ENCODE peak calls at places on chromosome 16, in nine cellular contexts. V is colonic mucosa, A is psoas muscle, M is left ventricle myocardium inferior, I is cardiac fibroblast, X is astrocyte of the spinal cord, G is gastrocnemius medialis, P is fibroblast of lung, Z is pancreas. K is an unnamed sample.

GRCh38 chr16:2036200-2036966 is 9.7 kb downstream of the NHERF2 start:
- DNase-seq in V (no peak), A (no peak), M (no peak), I (no peak), X (no peak), G (no peak), P (no peak), Z (no peak), K (no peak)

GRCh38 chr16:88479795-88480760 is 27.0 kb downstream of the ZFPM1 start:
- DNase-seq in V (no peak), A (no peak), M (no peak), I (no peak), X (no peak), G (no peak), P (no peak), Z (no peak), K (no peak)

GRCh38 chr16:63361032-63361624 is 1324.9 kb upstream of the CDH8 start:
- DNase-seq in V (peak), A (no peak), M (no peak), I (peak), X (peak), G (no peak), P (peak), Z (no peak), K (peak)

GRCh38 chr16:4350365-4350786 is 745 bp downstream of the PAM16 start:
- DNase-seq in V (no peak), A (no peak), M (no peak), I (no peak), X (no peak), G (no peak), P (no peak), Z (no peak), K (no peak)

GRCh38 chr16:73020409-73020884 is 27.5 kb downstream of the ZFHX3 start:
- DNase-seq in V (peak), A (peak), M (peak), I (peak), X (peak), G (peak), P (peak), Z (peak), K (peak)

GRCh38 chr16:22868859-22869258 is 54.9 kb downstream of the HS3ST2 start:
- DNase-seq in V (no peak), A (no peak), M (no peak), I (no peak), X (no peak), G (no peak), P (no peak), Z (no peak), K (no peak)

GRCh38 chr16:22161999-22162657 is at the start of gene SDR42E2:
- DNase-seq in V (peak), A (no peak), M (no peak), I (no peak), X (no peak), G (no peak), P (no peak), Z (peak), K (no peak)

GRCh38 chr16:63617990-63618763 is 1503.7 kb downstream of the CDH11 start:
- DNase-seq in V (peak), A (peak), M (peak), I (peak), X (no peak), G (no peak), P (peak), Z (peak), K (no peak)

GRCh38 chr16:85554791-85555548 is 58.2 kb upstream of the GSE1 start:
- DNase-seq in V (peak), A (peak), M (peak), I (peak), X (peak), G (peak), P (peak), Z (peak), K (peak)

GRCh38 chr16:2386990-2387389 is 42.3 kb upstream of the CCNF start:
- DNase-seq in V (no peak), A (no peak), M (no peak), I (no peak), X (no peak), G (no peak), P (no peak), Z (no peak), K (no peak)

GRCh38 chr16:50602531-50603205 is 54.5 kb downstream of the NKD1 start:
- DNase-seq in V (no peak), A (no peak), M (no peak), I (no peak), X (no peak), G (no peak), P (no peak), Z (no peak), K (no peak)

GRCh38 chr16:71440669-71441347 is 1.0 kb downstream of the TLE7 start:
- DNase-seq in V (no peak), A (no peak), M (no peak), I (no peak), X (no peak), G (no peak), P (no peak), Z (no peak), K (no peak)

GRCh38 chr16:67447508-67448076 is 16.7 kb downstream of the HSD11B2 start:
- DNase-seq in V (peak), A (no peak), M (peak), I (peak), X (no peak), G (peak), P (no peak), Z (peak), K (peak)

GRCh38 chr16:31298958-31299357 is 39.2 kb downstream of the ITGAM start:
- DNase-seq in V (no peak), A (no peak), M (no peak), I (peak), X (no peak), G (no peak), P (no peak), Z (no peak), K (peak)

GRCh38 chr16:28845173-28846079 is 722 bp downstream of the TUFM start:
- DNase-seq in V (peak), A (no peak), M (no peak), I (no peak), X (peak), G (no peak), P (peak), Z (no peak), K (peak)

GRCh38 chr16:6524501-6524900 is 808.1 kb upstream of the RBFOX1 start:
- DNase-seq in V (no peak), A (no peak), M (no peak), I (no peak), X (no peak), G (no peak), P (no peak), Z (no peak), K (no peak)

GRCh38 chr16:81526935-81527334 is 82.3 kb downstream of the CMIP start:
- DNase-seq in V (no peak), A (peak), M (peak), I (peak), X (peak), G (no peak), P (peak), Z (peak), K (peak)

GRCh38 chr16:60452646-60453045 is 1583.6 kb downstream of the CDH8 start:
- DNase-seq in V (no peak), A (no peak), M (no peak), I (no peak), X (no peak), G (no peak), P (no peak), Z (no peak), K (no peak)

GRCh38 chr16:74225278-74225677 is 71.3 kb upstream of the PSMD7 start:
- DNase-seq in V (no peak), A (no peak), M (no peak), I (peak), X (no peak), G (no peak), P (no peak), Z (no peak), K (no peak)

GRCh38 chr16:74224828-74225227 is 71.8 kb upstream of the PSMD7 start:
- DNase-seq in V (no peak), A (no peak), M (no peak), I (peak), X (peak), G (no peak), P (peak), Z (no peak), K (no peak)

GRCh38 chr16:74230126-74230525 is 66.5 kb upstream of the PSMD7 start:
- DNase-seq in V (no peak), A (no peak), M (no peak), I (no peak), X (no peak), G (no peak), P (no peak), Z (no peak), K (no peak)

GRCh38 chr16:74226361-74226979 is 70.1 kb upstream of the PSMD7 start:
- DNase-seq in V (no peak), A (no peak), M (no peak), I (peak), X (peak), G (no peak), P (peak), Z (no peak), K (peak)
- TF ChIP-seq CTCF in V (no peak), A (peak), M (peak), I (peak), X (peak), G (no peak), P (peak), Z (no peak), K (peak)

GRCh38 chr16:89484923-89485679 is 5.3 kb downstream of the ANKRD11 start:
- DNase-seq in V (no peak), A (peak), M (no peak), I (no peak), X (no peak), G (peak), P (no peak), Z (no peak), K (no peak)

GRCh38 chr16:89482824-89483220 is 7.5 kb downstream of the ANKRD11 start:
- DNase-seq in V (peak), A (no peak), M (no peak), I (no peak), X (no peak), G (no peak), P (no peak), Z (no peak), K (no peak)

GRCh38 chr16:89489040-89489721 is 1.2 kb downstream of the ANKRD11 start:
- DNase-seq in V (peak), A (peak), M (peak), I (peak), X (peak), G (peak), P (peak), Z (peak), K (peak)

GRCh38 chr16:89484088-89484501 is 6.3 kb downstream of the ANKRD11 start:
- DNase-seq in V (no peak), A (no peak), M (no peak), I (no peak), X (no peak), G (no peak), P (no peak), Z (no peak), K (peak)

GRCh38 chr16:89485701-89486246 is 4.6 kb downstream of the ANKRD11 start:
- DNase-seq in V (no peak), A (no peak), M (no peak), I (no peak), X (no peak), G (no peak), P (no peak), Z (no peak), K (peak)
- H3K4me3 ChIP-seq in V (no peak), A (peak), M (no peak), I (no peak), X (no peak), G (no peak), P (no peak), Z (no peak), K (no peak)

GRCh38 chr16:87058728-87059250 is 258.4 kb downstream of the C16orf95 start:
- DNase-seq in V (no peak), A (no peak), M (no peak), I (no peak), X (no peak), G (no peak), P (no peak), Z (no peak), K (no peak)

GRCh38 chr16:87057951-87058560 is 259.1 kb downstream of the C16orf95 start:
- DNase-seq in V (no peak), A (no peak), M (no peak), I (no peak), X (no peak), G (no peak), P (no peak), Z (no peak), K (no peak)

GRCh38 chr16:87056083-87056482 is 261.1 kb downstream of the C16orf95 start:
- DNase-seq in V (no peak), A (no peak), M (no peak), I (peak), X (peak), G (no peak), P (peak), Z (no peak), K (no peak)

GRCh38 chr16:87056551-87056950 is 260.6 kb downstream of the C16orf95 start:
- DNase-seq in V (no peak), A (no peak), M (no peak), I (no peak), X (no peak), G (no peak), P (no peak), Z (no peak), K (no peak)

DNA sequence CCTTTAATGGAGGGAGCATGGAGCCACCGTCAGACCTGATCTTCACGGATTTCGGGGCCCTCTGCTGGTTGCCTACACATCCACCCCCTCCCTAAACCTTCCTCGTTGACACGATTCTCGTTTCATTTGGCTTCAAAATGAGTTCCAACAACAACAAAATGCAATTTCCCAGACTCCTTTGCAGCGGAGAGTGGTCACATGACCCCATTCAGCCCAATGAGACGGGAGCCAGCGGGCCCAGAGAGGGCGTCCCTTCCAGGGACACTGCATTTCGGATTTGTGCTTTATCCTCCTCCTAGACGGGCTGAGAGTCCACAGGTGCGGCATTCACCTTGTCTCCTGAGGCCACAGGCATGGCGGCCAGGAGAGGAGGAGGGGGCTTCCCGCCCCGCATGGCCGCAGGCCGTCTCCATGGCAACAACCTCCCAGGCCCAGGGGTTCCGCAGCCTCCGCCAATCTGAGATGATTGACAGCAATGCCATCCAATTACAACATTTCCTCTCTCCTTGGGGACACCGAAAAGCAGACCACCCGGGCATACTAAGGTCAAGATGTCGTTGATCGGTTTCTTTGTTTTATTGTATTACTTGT is 259.8 kb downstream of the C16orf95 start:
- DNase-seq in V (no peak), A (no peak), M (no peak), I (no peak), X (no peak), G (no peak), P (no peak), Z (no peak), K (no peak)
- TF ChIP-seq CTCF in V (no peak), A (no peak), M (peak), I (peak), X (peak), G (no peak), P (peak), Z (no peak), K (peak)

GRCh38 chr16:84369105-84369504 is 767 bp downstream of the ATP2C2 start:
- DNase-seq in V (peak), A (no peak), M (no peak), I (no peak), X (no peak), G (no peak), P (no peak), Z (no peak), K (no peak)
- H3K4me3 ChIP-seq in V (peak), A (no peak), M (no peak), I (no peak), X (no peak), G (no peak), P (no peak), Z (peak), K (no peak)

GRCh38 chr16:30184430-30185140 is 1.2 kb downstream of the CORO1A start:
- DNase-seq in V (peak), A (peak), M (peak), I (no peak), X (no peak), G (peak), P (no peak), Z (no peak), K (no peak)

GRCh38 chr16:30186444-30186781 is 3.0 kb downstream of the CORO1A start:
- DNase-seq in V (no peak), A (no peak), M (no peak), I (no peak), X (no peak), G (no peak), P (no peak), Z (no peak), K (no peak)

GRCh38 chr16:30186782-30187555 is 3.6 kb downstream of the CORO1A start:
- DNase-seq in V (peak), A (peak), M (peak), I (peak), X (no peak), G (peak), P (no peak), Z (peak), K (peak)

GRCh38 chr16:30185141-30185682 is 1.8 kb downstream of the CORO1A start:
- DNase-seq in V (no peak), A (peak), M (peak), I (no peak), X (no peak), G (no peak), P (no peak), Z (peak), K (no peak)

GRCh38 chr16:30185683-30186421 is 2.5 kb downstream of the CORO1A start:
- DNase-seq in V (peak), A (peak), M (peak), I (no peak), X (no peak), G (peak), P (no peak), Z (peak), K (no peak)
- TF ChIP-seq CTCF in V (no peak), A (no peak), M (no peak), I (no peak), X (no peak), G (no peak), P (no peak), Z (no peak), K (no peak)

K was measured in fibroblast of villous mesenchyme.